ENCODE peak calls at places on chromosome 1, in seven cellular contexts. One of them, this sample, is unnamed.

GRCh38 chr1:56070601-56071000 is 508.8 kb downstream of the PLPP3 start:
- DNase-seq in uterus: no peak
- DNase-seq in prostate gland: no peak
- DNase-seq in pancreas: no peak
- DNase-seq in lung: no peak
- DNase-seq in psoas muscle: no peak
- DNase-seq in OCI-LY7: no peak
- DNase-seq in this sample: no peak

GRCh38 chr1:194705123-194705522 is 1518.7 kb upstream of the B3GALT2 start:
- DNase-seq in uterus: no peak
- DNase-seq in psoas muscle: no peak
- DNase-seq in OCI-LY7: no peak
- DNase-seq in lung: no peak
- DNase-seq in pancreas: no peak
- DNase-seq in prostate gland: no peak
- DNase-seq in this sample: no peak

GRCh38 chr1:85366391-85366790 is 90.0 kb upstream of the BCL10 start:
- DNase-seq in psoas muscle: no peak
- DNase-seq in prostate gland: no peak
- DNase-seq in uterus: no peak
- DNase-seq in lung: no peak
- DNase-seq in pancreas: no peak
- DNase-seq in OCI-LY7: no peak
- DNase-seq in this sample: no peak

GRCh38 chr1:245896258-245896657 is 610.8 kb downstream of the SMYD3 start:
- DNase-seq in lung: no peak
- DNase-seq in pancreas: no peak
- DNase-seq in psoas muscle: no peak
- DNase-seq in OCI-LY7: no peak
- DNase-seq in uterus: no peak
- DNase-seq in prostate gland: no peak
- DNase-seq in this sample: no peak

GRCh38 chr1:24481098-24481497 is 21.5 kb upstream of the RCAN3 start:
- DNase-seq in OCI-LY7: peak; percentile 80
- DNase-seq in uterus: no peak
- DNase-seq in lung: no peak
- DNase-seq in prostate gland: no peak
- DNase-seq in pancreas: no peak
- DNase-seq in psoas muscle: no peak
- DNase-seq in this sample: no peak

GRCh38 chr1:116232989-116233514 is 121.9 kb downstream of the MAB21L3 start:
- DNase-seq in pancreas: no peak
- DNase-seq in uterus: no peak
- DNase-seq in OCI-LY7: peak; percentile 76
- DNase-seq in lung: no peak
- DNase-seq in psoas muscle: no peak
- DNase-seq in prostate gland: no peak
- DNase-seq in this sample: no peak

GRCh38 chr1:223345720-223346119 is 18.3 kb downstream of the SUSD4 start:
- DNase-seq in uterus: no peak
- DNase-seq in pancreas: no peak
- DNase-seq in prostate gland: no peak
- DNase-seq in lung: no peak
- DNase-seq in OCI-LY7: no peak
- DNase-seq in psoas muscle: no peak
- DNase-seq in this sample: no peak

GRCh38 chr1:9494936-9495758 is 44.1 kb upstream of the SLC25A33 start:
- DNase-seq in psoas muscle: peak; percentile 57
- DNase-seq in pancreas: peak; percentile 83
- DNase-seq in uterus: peak; percentile 25
- DNase-seq in lung: peak; percentile 32
- DNase-seq in OCI-LY7: peak; percentile 82
- DNase-seq in prostate gland: no peak
- DNase-seq in this sample: no peak

GRCh38 chr1:161731241-161731640 is 9.9 kb downstream of the FCRLB start:
- DNase-seq in psoas muscle: no peak
- DNase-seq in uterus: no peak
- DNase-seq in OCI-LY7: no peak
- DNase-seq in lung: no peak
- DNase-seq in prostate gland: no peak
- DNase-seq in pancreas: no peak
- DNase-seq in this sample: no peak

GRCh38 chr1:155479205-155479604 is 83.4 kb downstream of the ASH1L start:
- DNase-seq in pancreas: no peak
- DNase-seq in psoas muscle: no peak
- DNase-seq in lung: no peak
- DNase-seq in OCI-LY7: no peak
- DNase-seq in prostate gland: no peak
- DNase-seq in uterus: no peak
- DNase-seq in this sample: no peak

GRCh38 chr1:67723620-67724019 is 38.6 kb downstream of the GADD45A start:
- DNase-seq in lung: no peak
- DNase-seq in pancreas: no peak
- DNase-seq in psoas muscle: no peak
- DNase-seq in uterus: no peak
- DNase-seq in prostate gland: no peak
- DNase-seq in OCI-LY7: no peak
- DNase-seq in this sample: no peak

GRCh38 chr1:56452027-56453011 is 127.0 kb downstream of the PLPP3 start:
- DNase-seq in psoas muscle: no peak
- DNase-seq in OCI-LY7: no peak
- DNase-seq in uterus: peak; percentile 63
- DNase-seq in prostate gland: no peak
- DNase-seq in lung: no peak
- DNase-seq in pancreas: no peak
- DNase-seq in this sample: no peak

GRCh38 chr1:111507411-111508201 is 4.2 kb upstream of the ADORA3 start:
- DNase-seq in prostate gland: peak; percentile 35
- DNase-seq in OCI-LY7: peak; percentile 97
- DNase-seq in lung: peak; percentile 77
- DNase-seq in psoas muscle: peak; percentile 80
- DNase-seq in pancreas: peak; percentile 79
- DNase-seq in uterus: peak; percentile 71
- DNase-seq in this sample: peak; percentile 84

GRCh38 chr1:111503585-111504060 is at the start of the genes ADORA3 and TMIGD3:
- DNase-seq in prostate gland: no peak
- DNase-seq in uterus: no peak
- DNase-seq in pancreas: no peak
- DNase-seq in lung: no peak
- DNase-seq in OCI-LY7: peak; percentile 79
- DNase-seq in psoas muscle: no peak
- DNase-seq in this sample: no peak

GRCh38 chr1:111505641-111506119 is 2.2 kb upstream of the ADORA3 start:
- DNase-seq in psoas muscle: no peak
- DNase-seq in pancreas: no peak
- DNase-seq in OCI-LY7: peak; percentile 88
- DNase-seq in prostate gland: no peak
- DNase-seq in uterus: no peak
- DNase-seq in lung: no peak
- DNase-seq in this sample: no peak

GRCh38 chr1:111504097-111504496 is 664 bp upstream of the ADORA3 start:
- DNase-seq in uterus: no peak
- DNase-seq in prostate gland: no peak
- DNase-seq in psoas muscle: no peak
- DNase-seq in pancreas: no peak
- DNase-seq in OCI-LY7: no peak
- DNase-seq in lung: no peak
- DNase-seq in this sample: no peak

DNA sequence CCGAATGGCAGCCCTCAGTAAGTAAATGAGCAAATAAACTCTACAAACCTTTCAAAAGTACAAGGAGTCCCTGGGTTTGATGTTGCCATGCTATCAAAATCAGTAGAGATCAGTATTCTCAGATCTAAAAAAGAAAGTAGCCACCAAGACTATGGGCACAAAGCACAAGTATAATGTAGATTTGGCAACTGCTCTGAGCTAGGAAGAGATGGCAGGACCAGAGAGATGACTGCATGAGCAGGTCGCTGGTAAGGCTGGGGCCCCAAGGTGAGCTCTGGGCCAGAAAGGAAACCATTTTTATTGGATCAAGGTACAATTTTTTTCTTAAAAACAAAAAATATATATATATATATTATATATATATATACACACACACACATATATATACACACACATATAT is 3.1 kb upstream of the ADORA3 start:
- DNase-seq in pancreas: no peak
- DNase-seq in uterus: no peak
- DNase-seq in lung: no peak
- DNase-seq in OCI-LY7: no peak
- DNase-seq in psoas muscle: no peak
- DNase-seq in prostate gland: no peak
- DNase-seq in this sample: no peak
- H3K4me3 ChIP-seq in pancreas: no peak overlapping the region
- H3K4me3 ChIP-seq in uterus: no peak overlapping the region
- H3K4me3 ChIP-seq in lung: no peak overlapping the region
- H3K4me3 ChIP-seq in OCI-LY7: peak overlapping the region; percentile 33
- H3K4me3 ChIP-seq in psoas muscle: no peak overlapping the region
- H3K4me3 ChIP-seq in prostate gland: no peak overlapping the region
- H3K4me3 ChIP-seq in this sample: no peak overlapping the region

GRCh38 chr1:225447649-225448048 is 19.8 kb upstream of the LBR start:
- DNase-seq in psoas muscle: no peak
- DNase-seq in lung: no peak
- DNase-seq in OCI-LY7: no peak
- DNase-seq in pancreas: no peak
- DNase-seq in uterus: peak; percentile 91
- DNase-seq in prostate gland: peak; percentile 72
- DNase-seq in this sample: no peak

GRCh38 chr1:225448146-225448805 is 20.4 kb upstream of the LBR start:
- DNase-seq in uterus: peak; percentile 18
- DNase-seq in psoas muscle: no peak
- DNase-seq in OCI-LY7: no peak
- DNase-seq in lung: no peak
- DNase-seq in pancreas: no peak
- DNase-seq in prostate gland: no peak
- DNase-seq in this sample: no peak

GRCh38 chr1:225447001-225447615 is 19.3 kb upstream of the LBR start:
- DNase-seq in lung: no peak
- DNase-seq in OCI-LY7: no peak
- DNase-seq in psoas muscle: no peak
- DNase-seq in prostate gland: no peak
- DNase-seq in uterus: no peak
- DNase-seq in pancreas: no peak
- DNase-seq in this sample: no peak

GRCh38 chr1:225446298-225446941 is 18.6 kb upstream of the LBR start:
- DNase-seq in psoas muscle: no peak
- DNase-seq in OCI-LY7: no peak
- DNase-seq in uterus: peak; percentile 43
- DNase-seq in prostate gland: no peak
- DNase-seq in lung: no peak
- DNase-seq in pancreas: no peak
- DNase-seq in this sample: no peak

DNA sequence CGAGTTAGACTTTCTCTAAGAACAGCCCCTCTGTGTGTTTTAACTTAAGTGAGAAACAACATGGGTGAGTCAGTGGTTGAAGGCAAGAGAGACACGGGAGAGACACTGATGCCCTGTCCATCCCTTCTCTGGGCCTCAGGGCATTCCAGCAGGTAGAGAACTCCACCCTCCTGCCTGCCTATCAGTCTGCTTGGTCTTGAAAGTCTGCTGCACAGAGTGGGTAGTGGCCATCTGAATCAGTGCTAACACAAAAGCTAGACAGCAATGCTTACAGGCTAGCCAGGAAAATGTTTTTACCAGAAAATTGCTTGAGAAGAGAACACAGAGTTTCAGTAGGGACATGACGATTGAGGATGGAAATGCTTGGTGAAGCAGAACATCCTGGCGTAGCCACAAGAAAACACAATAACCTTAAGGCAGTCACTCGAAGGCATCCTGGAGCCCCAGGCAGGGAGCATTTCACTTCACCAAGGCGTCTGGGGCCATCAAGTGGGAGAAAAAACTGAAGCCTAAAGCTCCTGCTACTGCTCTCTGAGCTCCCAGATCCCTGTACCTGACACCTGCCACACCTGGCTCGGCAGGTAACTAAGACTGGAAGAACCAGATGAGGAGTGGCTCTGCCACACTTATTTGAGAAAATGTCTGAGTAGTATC is 17.9 kb upstream of the LBR start:
- DNase-seq in psoas muscle: no peak
- DNase-seq in lung: no peak
- DNase-seq in OCI-LY7: no peak
- DNase-seq in uterus: peak; percentile 40
- DNase-seq in prostate gland: no peak
- DNase-seq in pancreas: no peak
- DNase-seq in this sample: no peak
- H3K4me1 ChIP-seq in psoas muscle: peaks cover 8% of the 10 kb centered on the region
- H3K4me1 ChIP-seq in lung: no peaks in the 10 kb centered on the region
- H3K4me1 ChIP-seq in OCI-LY7: peaks cover 69% of the 10 kb centered on the region
- H3K4me1 ChIP-seq in uterus: peaks cover 27% of the 10 kb centered on the region
- H3K4me1 ChIP-seq in prostate gland: peaks cover 2% of the 10 kb centered on the region
- H3K4me1 ChIP-seq in pancreas: peaks cover 11% of the 10 kb centered on the region
- H3K4me1 ChIP-seq in this sample: peaks cover 63% of the 10 kb centered on the region

GRCh38 chr1:101652476-101652875 is 344.2 kb downstream of the OLFM3 start:
- DNase-seq in prostate gland: no peak
- DNase-seq in pancreas: no peak
- DNase-seq in uterus: no peak
- DNase-seq in OCI-LY7: no peak
- DNase-seq in lung: no peak
- DNase-seq in psoas muscle: no peak
- DNase-seq in this sample: no peak

DNA sequence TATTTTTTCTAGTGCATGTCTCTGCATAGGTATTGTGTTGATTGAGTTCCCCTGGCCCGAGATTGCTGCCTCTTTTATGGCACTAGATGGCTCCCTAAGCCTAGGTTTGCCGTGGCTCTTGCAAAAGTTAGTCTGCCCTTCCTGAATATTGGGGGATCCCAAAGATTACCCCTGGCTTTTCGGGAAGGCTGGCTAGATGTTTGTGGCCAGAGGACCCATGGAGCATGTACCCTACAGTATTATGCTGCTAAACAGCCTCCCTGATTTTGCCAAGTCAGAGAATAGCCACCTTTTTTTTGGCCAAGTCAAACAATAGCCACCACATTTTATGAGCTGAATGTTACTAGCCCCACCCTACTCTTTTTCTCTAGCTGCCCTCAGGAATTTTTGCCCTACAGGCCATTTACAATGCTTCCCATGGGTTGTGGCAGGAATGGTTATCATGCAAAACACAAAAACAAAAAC is 343.2 kb downstream of the OLFM3 start:
- DNase-seq in uterus: no peak
- DNase-seq in prostate gland: no peak
- DNase-seq in psoas muscle: no peak
- DNase-seq in lung: no peak
- DNase-seq in OCI-LY7: peak; percentile 2
- DNase-seq in pancreas: no peak
- DNase-seq in this sample: no peak
- TF ChIP-seq CTCF in uterus: no peak
- TF ChIP-seq CTCF in prostate gland: no peak
- TF ChIP-seq CTCF in psoas muscle: no peak
- TF ChIP-seq CTCF in lung: no peak
- TF ChIP-seq CTCF in OCI-LY7: peak; percentile 48
- TF ChIP-seq CTCF in pancreas: no peak
- TF ChIP-seq CTCF in this sample: no peak

DNA sequence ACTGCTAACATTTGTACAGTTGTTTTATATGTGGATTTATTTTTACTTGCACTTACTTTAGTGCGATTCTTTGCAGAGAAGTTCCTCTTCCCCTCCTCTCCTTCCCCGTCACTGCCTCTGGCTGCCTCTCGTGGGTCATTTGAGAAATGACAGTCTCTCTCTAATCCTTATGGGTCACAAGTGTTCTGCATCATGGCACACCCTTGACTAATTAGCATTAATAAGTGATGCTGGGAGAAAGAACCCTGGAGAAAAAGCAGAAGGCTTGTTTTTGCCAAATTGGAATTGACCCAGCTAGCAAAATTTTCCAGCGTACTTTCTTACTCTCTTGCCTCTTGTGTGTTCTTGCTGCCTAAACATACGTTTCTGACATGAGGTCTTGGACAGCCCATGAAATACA is 301.2 kb downstream of the DUSP10 start:
- DNase-seq in psoas muscle: no peak
- DNase-seq in lung: no peak
- DNase-seq in prostate gland: no peak
- DNase-seq in pancreas: no peak
- DNase-seq in OCI-LY7: no peak
- DNase-seq in uterus: no peak
- DNase-seq in this sample: no peak
- H3K4me3 ChIP-seq in psoas muscle: peak overlapping the region; percentile 37
- H3K4me3 ChIP-seq in lung: no peak overlapping the region
- H3K4me3 ChIP-seq in prostate gland: no peak overlapping the region
- H3K4me3 ChIP-seq in pancreas: no peak overlapping the region
- H3K4me3 ChIP-seq in OCI-LY7: no peak overlapping the region
- H3K4me3 ChIP-seq in uterus: no peak overlapping the region
- H3K4me3 ChIP-seq in this sample: no peak overlapping the region